ENCODE peak calls at places on chromosomes 12 and 14, in eight cellular contexts. One of them, this sample, is unnamed.

GRCh38 chr12:51591020-51591901 is at the start of gene SCN8A:
- DNase-seq in NCI-H1694 treated with DMSO at 0.1 percent for 48 hours: peak
- DNase-seq in GM13977: peak
- DNase-seq in cardiac fibroblast: peak
- DNase-seq in NCI-H345: peak
- DNase-seq in Right ventricle myocardium superior: peak
- DNase-seq in stromal cell of bone marrow: peak
- DNase-seq in glomerular endothelial cell: no peak
- DNase-seq in this sample: peak

GRCh38 chr12:106001819-106002218 is 136.9 kb downstream of the NUAK1 start:
- DNase-seq in GM13977: no peak
- DNase-seq in glomerular endothelial cell: no peak
- DNase-seq in cardiac fibroblast: no peak
- DNase-seq in NCI-H345: no peak
- DNase-seq in stromal cell of bone marrow: no peak
- DNase-seq in NCI-H1694 treated with DMSO at 0.1 percent for 48 hours: no peak
- DNase-seq in Right ventricle myocardium superior: no peak
- DNase-seq in this sample: no peak

GRCh38 chr14:22143360-22143759 is 445.7 kb downstream of the DAD1 start:
- DNase-seq in GM13977: no peak
- DNase-seq in NCI-H1694 treated with DMSO at 0.1 percent for 48 hours: no peak
- DNase-seq in glomerular endothelial cell: no peak
- DNase-seq in NCI-H345: no peak
- DNase-seq in cardiac fibroblast: peak
- DNase-seq in Right ventricle myocardium superior: no peak
- DNase-seq in stromal cell of bone marrow: peak
- DNase-seq in this sample: no peak

GRCh38 chr14:29637406-29637805 is 290.2 kb downstream of the PRKD1 start:
- DNase-seq in NCI-H1694 treated with DMSO at 0.1 percent for 48 hours: peak
- DNase-seq in cardiac fibroblast: peak
- DNase-seq in Right ventricle myocardium superior: peak
- DNase-seq in GM13977: no peak
- DNase-seq in NCI-H345: peak
- DNase-seq in glomerular endothelial cell: peak
- DNase-seq in stromal cell of bone marrow: peak
- DNase-seq in this sample: peak

GRCh38 chr14:78933948-78934524 is 763.9 kb downstream of the NRXN3 start:
- DNase-seq in glomerular endothelial cell: no peak
- DNase-seq in GM13977: peak
- DNase-seq in Right ventricle myocardium superior: no peak
- DNase-seq in NCI-H345: peak
- DNase-seq in NCI-H1694 treated with DMSO at 0.1 percent for 48 hours: peak
- DNase-seq in cardiac fibroblast: peak
- DNase-seq in stromal cell of bone marrow: peak
- DNase-seq in this sample: peak

GRCh38 chr12:79547735-79548347 is 142.9 kb downstream of the PAWR start:
- DNase-seq in cardiac fibroblast: peak
- DNase-seq in glomerular endothelial cell: peak
- DNase-seq in stromal cell of bone marrow: peak
- DNase-seq in Right ventricle myocardium superior: no peak
- DNase-seq in NCI-H1694 treated with DMSO at 0.1 percent for 48 hours: peak
- DNase-seq in GM13977: peak
- DNase-seq in NCI-H345: peak
- DNase-seq in this sample: peak

GRCh38 chr12:92278378-92278828 is 132.8 kb upstream of the BTG1 start:
- DNase-seq in stromal cell of bone marrow: peak
- DNase-seq in NCI-H345: no peak
- DNase-seq in GM13977: no peak
- DNase-seq in glomerular endothelial cell: no peak
- DNase-seq in cardiac fibroblast: no peak
- DNase-seq in NCI-H1694 treated with DMSO at 0.1 percent for 48 hours: no peak
- DNase-seq in Right ventricle myocardium superior: no peak
- DNase-seq in this sample: no peak

GRCh38 chr12:49983892-49984291 is 11.1 kb downstream of the AQP6 start:
- DNase-seq in glomerular endothelial cell: no peak
- DNase-seq in Right ventricle myocardium superior: no peak
- DNase-seq in NCI-H1694 treated with DMSO at 0.1 percent for 48 hours: peak
- DNase-seq in NCI-H345: peak
- DNase-seq in GM13977: no peak
- DNase-seq in stromal cell of bone marrow: peak
- DNase-seq in cardiac fibroblast: peak
- DNase-seq in this sample: peak

GRCh38 chr12:122336015-122336946 is 70.0 kb upstream of the VPS33A start:
- DNase-seq in NCI-H1694 treated with DMSO at 0.1 percent for 48 hours: peak
- DNase-seq in Right ventricle myocardium superior: peak
- DNase-seq in stromal cell of bone marrow: no peak
- DNase-seq in NCI-H345: peak
- DNase-seq in GM13977: peak
- DNase-seq in glomerular endothelial cell: no peak
- DNase-seq in cardiac fibroblast: peak
- DNase-seq in this sample: peak

GRCh38 chr14:99548871-99549270 is 55.1 kb downstream of the CCDC85C start:
- DNase-seq in cardiac fibroblast: no peak
- DNase-seq in NCI-H345: no peak
- DNase-seq in stromal cell of bone marrow: no peak
- DNase-seq in Right ventricle myocardium superior: no peak
- DNase-seq in glomerular endothelial cell: no peak
- DNase-seq in GM13977: no peak
- DNase-seq in NCI-H1694 treated with DMSO at 0.1 percent for 48 hours: no peak
- DNase-seq in this sample: no peak

GRCh38 chr14:100640481-100641273 is 53.5 kb upstream of the BEGAIN start:
- DNase-seq in GM13977: peak
- DNase-seq in Right ventricle myocardium superior: no peak
- DNase-seq in NCI-H345: no peak
- DNase-seq in cardiac fibroblast: no peak
- DNase-seq in stromal cell of bone marrow: peak
- DNase-seq in glomerular endothelial cell: no peak
- DNase-seq in NCI-H1694 treated with DMSO at 0.1 percent for 48 hours: no peak
- DNase-seq in this sample: no peak

GRCh38 chr14:52325126-52325525 is 11.0 kb downstream of the PTGER2 start:
- DNase-seq in stromal cell of bone marrow: no peak
- DNase-seq in NCI-H1694 treated with DMSO at 0.1 percent for 48 hours: no peak
- DNase-seq in GM13977: peak
- DNase-seq in cardiac fibroblast: no peak
- DNase-seq in NCI-H345: no peak
- DNase-seq in Right ventricle myocardium superior: no peak
- DNase-seq in glomerular endothelial cell: no peak
- DNase-seq in this sample: no peak

GRCh38 chr12:68317047-68317667 is 15.0 kb downstream of the MDM1 start:
- DNase-seq in GM13977: peak
- DNase-seq in glomerular endothelial cell: no peak
- DNase-seq in cardiac fibroblast: peak
- DNase-seq in Right ventricle myocardium superior: no peak
- DNase-seq in NCI-H1694 treated with DMSO at 0.1 percent for 48 hours: peak
- DNase-seq in stromal cell of bone marrow: peak
- DNase-seq in NCI-H345: peak
- DNase-seq in this sample: no peak

GRCh38 chr12:40999212-40999611 is 188.9 kb upstream of the PDZRN4 start:
- DNase-seq in NCI-H345: no peak
- DNase-seq in GM13977: no peak
- DNase-seq in NCI-H1694 treated with DMSO at 0.1 percent for 48 hours: no peak
- DNase-seq in glomerular endothelial cell: no peak
- DNase-seq in Right ventricle myocardium superior: no peak
- DNase-seq in stromal cell of bone marrow: no peak
- DNase-seq in cardiac fibroblast: peak
- DNase-seq in this sample: no peak

GRCh38 chr12:84550518-84550917 is 362.1 kb downstream of the SLC6A15 start:
- DNase-seq in Right ventricle myocardium superior: no peak
- DNase-seq in NCI-H1694 treated with DMSO at 0.1 percent for 48 hours: no peak
- DNase-seq in NCI-H345: no peak
- DNase-seq in cardiac fibroblast: no peak
- DNase-seq in glomerular endothelial cell: no peak
- DNase-seq in GM13977: no peak
- DNase-seq in stromal cell of bone marrow: no peak
- DNase-seq in this sample: no peak

GRCh38 chr12:5171701-5172100 is 128.0 kb downstream of the KCNA5 start:
- DNase-seq in glomerular endothelial cell: no peak
- DNase-seq in Right ventricle myocardium superior: no peak
- DNase-seq in stromal cell of bone marrow: peak
- DNase-seq in cardiac fibroblast: peak
- DNase-seq in GM13977: peak
- DNase-seq in NCI-H345: peak
- DNase-seq in NCI-H1694 treated with DMSO at 0.1 percent for 48 hours: peak
- DNase-seq in this sample: peak

GRCh38 chr12:116295327-116296263 is 18.1 kb upstream of the MED13L start:
- DNase-seq in stromal cell of bone marrow: no peak
- DNase-seq in NCI-H345: no peak
- DNase-seq in GM13977: no peak
- DNase-seq in glomerular endothelial cell: no peak
- DNase-seq in cardiac fibroblast: peak
- DNase-seq in NCI-H1694 treated with DMSO at 0.1 percent for 48 hours: no peak
- DNase-seq in Right ventricle myocardium superior: no peak
- DNase-seq in this sample: no peak

GRCh38 chr12:6432991-6433390 is 11.8 kb upstream of the CD27 start:
- DNase-seq in cardiac fibroblast: no peak
- DNase-seq in NCI-H345: no peak
- DNase-seq in NCI-H1694 treated with DMSO at 0.1 percent for 48 hours: no peak
- DNase-seq in glomerular endothelial cell: no peak
- DNase-seq in stromal cell of bone marrow: no peak
- DNase-seq in Right ventricle myocardium superior: no peak
- DNase-seq in GM13977: no peak
- DNase-seq in this sample: no peak

GRCh38 chr14:95498622-95499353 is 17.7 kb downstream of the SYNE3 start:
- DNase-seq in stromal cell of bone marrow: no peak
- DNase-seq in GM13977: no peak
- DNase-seq in NCI-H1694 treated with DMSO at 0.1 percent for 48 hours: peak
- DNase-seq in cardiac fibroblast: no peak
- DNase-seq in NCI-H345: no peak
- DNase-seq in Right ventricle myocardium superior: no peak
- DNase-seq in glomerular endothelial cell: no peak
- DNase-seq in this sample: no peak